ENCODE peak calls at places on chromosomes 2 and 18, in eight cellular contexts. Z is brain microvascular endothelial cell; I is AG10803; L is CD8-positive, alpha-beta T cell; F is uterus; W is pancreas; Y is colonic mucosa; G is cardiac muscle cell. O is an unnamed sample.

GRCh38 chr2:10981941-10982381 is 70.2 kb downstream of the KCNF1 start:
- DNase-seq in Z (no peak), I (no peak), L (no peak), F (no peak), W (no peak), Y (no peak), G (no peak), O (no peak)

GRCh38 chr2:54558976-54559410 is 102.9 kb downstream of the SPTBN1 start:
- DNase-seq in Z (no peak), I (no peak), L (no peak), F (no peak), W (no peak), Y (no peak), G (no peak), O (no peak)

GRCh38 chr2:39306626-39307025 is 62.9 kb upstream of the CDKL4 start:
- DNase-seq in Z (no peak), I (peak), L (no peak), F (no peak), W (no peak), Y (no peak), G (no peak), O (no peak)

GRCh38 chr2:70525032-70525431 is 28.6 kb downstream of the TGFA start:
- DNase-seq in Z (no peak), I (peak), L (no peak), F (no peak), W (no peak), Y (peak), G (no peak), O (peak)

GRCh38 chr18:43886341-43886740 is 609.1 kb upstream of the SYT4 start:
- DNase-seq in Z (no peak), I (no peak), L (no peak), F (no peak), W (no peak), Y (no peak), G (no peak), O (no peak)

GRCh38 chr2:62217980-62218379 is 22.1 kb downstream of the B3GNT2 start:
- DNase-seq in Z (peak), I (peak), L (no peak), F (no peak), W (no peak), Y (no peak), G (no peak), O (no peak)

GRCh38 chr2:29865512-29865911 is 55.9 kb downstream of the ALK start:
- DNase-seq in Z (no peak), I (no peak), L (no peak), F (no peak), W (no peak), Y (no peak), G (no peak), O (no peak)

GRCh38 chr2:201707142-201707541 is 8.7 kb upstream of the MPP4 start:
- DNase-seq in Z (no peak), I (no peak), L (no peak), F (no peak), W (no peak), Y (no peak), G (no peak), O (no peak)

GRCh38 chr2:27211241-27211942 is 449 bp upstream of the ATRAID start:
- DNase-seq in Z (no peak), I (no peak), L (no peak), F (no peak), W (no peak), Y (no peak), G (no peak), O (no peak)

GRCh38 chr2:130963058-130963848 is 126.5 kb downstream of the ARHGEF4 start:
- DNase-seq in Z (no peak), I (no peak), L (no peak), F (no peak), W (no peak), Y (no peak), G (peak), O (no peak)

GRCh38 chr2:232365621-232366321 is 12.8 kb upstream of the ALPP start:
- DNase-seq in Z (peak), I (peak), L (no peak), F (no peak), W (no peak), Y (no peak), G (no peak), O (no peak)

GRCh38 chr2:239290618-239291504 is 110.0 kb downstream of the HDAC4 start:
- DNase-seq in Z (no peak), I (no peak), L (no peak), F (peak), W (no peak), Y (no peak), G (peak), O (no peak)

GRCh38 chr2:139805378-139805777 is 1025.2 kb upstream of the NXPH2 start:
- DNase-seq in Z (no peak), I (no peak), L (no peak), F (no peak), W (no peak), Y (no peak), G (no peak), O (no peak)

GRCh38 chr2:134281815-134282419 is 28.0 kb downstream of the MGAT5 start:
- DNase-seq in Z (no peak), I (no peak), L (no peak), F (no peak), W (no peak), Y (no peak), G (no peak), O (no peak)

GRCh38 chr18:13221821-13222220 is 3.3 kb downstream of the LDLRAD4 start:
- DNase-seq in Z (no peak), I (peak), L (no peak), F (peak), W (no peak), Y (peak), G (no peak), O (no peak)

GRCh38 chr2:38720613-38721241 is 30.4 kb downstream of the SRSF7 start:
- DNase-seq in Z (peak), I (peak), L (no peak), F (peak), W (peak), Y (peak), G (no peak), O (peak)

GRCh38 chr2:102012061-102012460 is 20.3 kb downstream of the IL1R2 start:
- DNase-seq in Z (no peak), I (no peak), L (no peak), F (no peak), W (no peak), Y (no peak), G (no peak), O (no peak)

GRCh38 chr2:190625691-190626090 is 23.2 kb upstream of the NAB1 start:
- DNase-seq in Z (no peak), I (no peak), L (no peak), F (no peak), W (no peak), Y (no peak), G (no peak), O (no peak)

GRCh38 chr2:105789745-105790466 is 45.2 kb downstream of the NCK2 start:
- DNase-seq in Z (peak), I (peak), L (peak), F (peak), W (no peak), Y (no peak), G (no peak), O (no peak)

GRCh38 chr2:159217661-159218060 is 68.8 kb downstream of the WDSUB1 start:
- DNase-seq in Z (no peak), I (no peak), L (no peak), F (no peak), W (no peak), Y (no peak), G (no peak), O (no peak)

GRCh38 chr2:219095406-219095940 is 34.8 kb upstream of the IHH start:
- DNase-seq in Z (no peak), I (no peak), L (no peak), F (no peak), W (no peak), Y (no peak), G (no peak), O (no peak)

GRCh38 chr2:110211938-110212858 is at the start of gene MTLN:
- DNase-seq in Z (peak), I (peak), L (peak), F (peak), W (peak), Y (peak), G (peak), O (no peak)

GRCh38 chr18:73975266-73975665 is 172.4 kb downstream of the FBXO15 start:
- DNase-seq in Z (peak), I (peak), L (no peak), F (no peak), W (no peak), Y (no peak), G (no peak), O (no peak)

GRCh38 chr18:48590678-48591077 is 51.8 kb downstream of the CTIF start:
- DNase-seq in Z (peak), I (peak), L (no peak), F (no peak), W (no peak), Y (no peak), G (no peak), O (no peak)

GRCh38 chr2:221779614-221780067 is 207.5 kb upstream of the EPHA4 start:
- DNase-seq in Z (peak), I (peak), L (no peak), F (peak), W (no peak), Y (no peak), G (no peak), O (peak)

GRCh38 chr2:209463226-209463625 is 39.4 kb downstream of the MAP2 start:
- DNase-seq in Z (no peak), I (no peak), L (no peak), F (no peak), W (no peak), Y (no peak), G (peak), O (no peak)

GRCh38 chr2:69214898-69215297 is 172.1 kb downstream of the GFPT1 start:
- DNase-seq in Z (peak), I (peak), L (no peak), F (no peak), W (no peak), Y (no peak), G (no peak), O (no peak)

GRCh38 chr2:31446848-31447247 is 32.3 kb upstream of the XDH start:
- DNase-seq in Z (no peak), I (peak), L (no peak), F (no peak), W (no peak), Y (no peak), G (no peak), O (no peak)

GRCh38 chr2:85438291-85439110 is 20.0 kb downstream of the SH2D6 start:
- DNase-seq in Z (no peak), I (no peak), L (no peak), F (peak), W (no peak), Y (no peak), G (no peak), O (no peak)

GRCh38 chr2:39492095-39492590 is 55.1 kb upstream of the MAP4K3 start:
- DNase-seq in Z (peak), I (peak), L (no peak), F (no peak), W (no peak), Y (no peak), G (no peak), O (peak)

GRCh38 chr18:25164837-25165791 is 186.9 kb downstream of the ZNF521 start:
- DNase-seq in Z (peak), I (peak), L (no peak), F (no peak), W (no peak), Y (no peak), G (peak), O (no peak)

GRCh38 chr2:202780514-202781021 is 91.0 kb downstream of the ICA1L start:
- DNase-seq in Z (peak), I (no peak), L (no peak), F (no peak), W (no peak), Y (no peak), G (no peak), O (peak)

GRCh38 chr18:9019135-9019534 is 83.4 kb upstream of the NDUFV2 start:
- DNase-seq in Z (no peak), I (no peak), L (no peak), F (no peak), W (no peak), Y (no peak), G (no peak), O (no peak)

GRCh38 chr18:9016819-9017169 is 85.7 kb upstream of the NDUFV2 start:
- DNase-seq in Z (no peak), I (peak), L (no peak), F (no peak), W (no peak), Y (no peak), G (no peak), O (no peak)

GRCh38 chr18:9017170-9017899 is 85.2 kb upstream of the NDUFV2 start:
- DNase-seq in Z (peak), I (peak), L (peak), F (peak), W (peak), Y (peak), G (no peak), O (no peak)

GRCh38 chr18:9015689-9016088 is 86.8 kb upstream of the NDUFV2 start:
- DNase-seq in Z (no peak), I (no peak), L (no peak), F (no peak), W (no peak), Y (no peak), G (no peak), O (no peak)

DNA sequence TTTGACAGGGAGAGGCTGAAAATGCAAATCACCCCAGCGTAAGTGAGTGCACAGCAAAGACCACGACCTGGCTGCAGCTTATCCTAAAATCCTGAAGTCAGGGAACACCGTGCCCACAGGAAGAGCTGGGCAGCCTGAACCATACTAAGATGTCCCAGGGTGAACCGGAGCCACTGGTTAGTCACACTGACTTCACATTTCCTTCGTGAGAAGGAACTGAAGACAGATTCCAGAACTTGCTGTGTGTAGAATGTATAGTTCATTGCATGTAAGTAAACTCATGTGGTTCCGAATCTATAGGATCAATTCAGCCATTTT is 84.6 kb upstream of the NDUFV2 start:
- DNase-seq in Z (peak), I (peak), L (no peak), F (no peak), W (no peak), Y (no peak), G (no peak), O (no peak)
- H3K4me3 ChIP-seq in Z (peak), I (peak), L (no peak), F (no peak), W (no peak), Y (no peak), G (no peak), O (peak)

GRCh38 chr2:328761-329160 is 40.9 kb upstream of the ALKAL2 start:
- DNase-seq in Z (peak), I (no peak), L (no peak), F (no peak), W (no peak), Y (no peak), G (no peak), O (no peak)

GRCh38 chr2:336360-336759 is 48.5 kb upstream of the ALKAL2 start:
- DNase-seq in Z (no peak), I (no peak), L (no peak), F (no peak), W (no peak), Y (no peak), G (no peak), O (no peak)

GRCh38 chr2:332592-332991 is 44.7 kb upstream of the ALKAL2 start:
- DNase-seq in Z (no peak), I (no peak), L (no peak), F (no peak), W (no peak), Y (no peak), G (no peak), O (no peak)
- TF ChIP-seq CTCF in Z (peak), I (no peak), L (no peak), F (no peak), W (no peak), Y (no peak), G (no peak), O (peak)

DNA sequence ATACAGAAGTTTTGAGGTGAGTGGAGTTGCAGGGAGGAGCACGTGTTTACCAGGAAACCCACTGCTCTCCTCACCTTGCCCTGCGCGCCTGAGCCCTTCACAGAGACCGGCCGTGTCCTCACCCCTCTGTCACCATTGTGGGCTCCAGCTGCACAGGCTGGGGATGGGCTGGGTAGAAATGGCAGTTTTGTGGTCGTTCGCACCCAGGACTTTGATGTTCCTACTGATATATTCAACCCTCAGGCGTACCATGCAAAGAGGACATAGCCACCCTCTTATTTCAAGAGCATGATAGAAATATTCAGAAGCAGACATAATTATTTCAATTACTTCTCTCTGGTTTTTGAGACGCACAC is 78.2 kb downstream of the GBX2 start:
- DNase-seq in Z (no peak), I (no peak), L (no peak), F (no peak), W (no peak), Y (no peak), G (no peak), O (no peak)
- H3K4me3 ChIP-seq in Z (no peak), I (no peak), L (no peak), F (no peak), W (no peak), Y (no peak), G (no peak), O (no peak)

GRCh38 chr2:213152065-213152794 is 818 bp upstream of the IKZF2 start:
- DNase-seq in Z (peak), I (peak), L (peak), F (peak), W (peak), Y (peak), G (peak), O (no peak)
- TF ChIP-seq CTCF in Z (peak), I (peak), L (no peak), F (peak), W (no peak), Y (peak), G (peak), O (peak)

GRCh38 chr18:2848145-2848878 is 1.5 kb downstream of the EMILIN2 start:
- DNase-seq in Z (no peak), I (peak), L (no peak), F (no peak), W (no peak), Y (no peak), G (no peak), O (no peak)
- H3K4me3 ChIP-seq in Z (peak), I (peak), L (peak), F (peak), W (peak), Y (peak), G (peak), O (no peak)

O was measured in epithelial cell of proximal tubule.